ENCODE peak calls at places on chromosomes 12 and 14, in ten cellular contexts. R is Right ventricle myocardium inferior; L is effector memory CD8-positive, alpha-beta T cell; H is body of pancreas; X is heart left ventricle; E is activated CD8-positive, alpha-beta memory T cell treated with anti-CD3 and anti-CD28 coated beads, Interleukin-2, amount 10 ng/mL, durations not matched to agents 7 days and 5 days; P is gastroesophageal sphincter; K is pancreas; W is HepG2; D is activated CD4-positive, CD25-positive, alpha-beta regulatory T cell treated with anti-CD3 and anti-CD28 coated beads, Interleukin-2, amount 50 U/mL, for 24 hours. C is an unnamed sample.

GRCh38 chr12:130714591-130715149 is 1.4 kb downstream of the RIMBP2 start:
- ATAC-seq in K (peak), D (no peak), P (peak), R (no peak), X (no peak), L (no peak), E (no peak), W (peak), H (no peak), C (peak)

GRCh38 chr12:2163172-2163927 is 110.6 kb downstream of the CACNA1C start:
- ATAC-seq in E (no peak), W (peak), H (peak), D (no peak), X (peak), P (peak), R (peak), L (no peak), K (peak), C (no peak)

GRCh38 chr14:21711360-21711961 is 37.8 kb upstream of the OR4E1 start:
- ATAC-seq in D (peak), H (peak), K (peak), L (peak), W (peak), X (no peak), R (no peak), E (peak), P (no peak), C (no peak)

GRCh38 chr12:33253123-33253522 is 186.5 kb downstream of the SYT10 start:
- ATAC-seq in W (no peak), E (no peak), X (no peak), L (no peak), K (no peak), H (no peak), D (no peak), P (no peak), R (no peak), C (no peak)

GRCh38 chr12:1525858-1526257 is 68.5 kb downstream of the FBXL14 start:
- ATAC-seq in H (no peak), W (no peak), K (no peak), D (no peak), P (no peak), R (no peak), X (no peak), L (no peak), E (no peak), C (no peak)

GRCh38 chr12:84807249-84807648 is 105.3 kb downstream of the SLC6A15 start:
- ATAC-seq in L (no peak), K (no peak), R (no peak), E (no peak), X (no peak), H (no peak), P (no peak), W (no peak), D (no peak), C (no peak)

GRCh38 chr12:4700621-4701026 is 19.6 kb upstream of the GALNT8 start:
- ATAC-seq in H (peak), E (no peak), W (no peak), R (peak), K (peak), D (no peak), L (no peak), X (peak), P (peak), C (no peak)

GRCh38 chr12:101859664-101860607 is 17.4 kb upstream of the DRAM1 start:
- ATAC-seq in R (no peak), W (no peak), H (no peak), L (no peak), K (no peak), D (peak), P (no peak), E (no peak), X (no peak), C (peak)

GRCh38 chr12:65620026-65620425 is 204.3 kb upstream of the HMGA2 start:
- ATAC-seq in L (no peak), X (no peak), H (no peak), W (no peak), P (no peak), R (no peak), E (no peak), D (no peak), K (no peak), C (no peak)

GRCh38 chr12:45568808-45569207 is 160.7 kb upstream of the ARID2 start:
- ATAC-seq in W (no peak), H (no peak), P (no peak), D (no peak), R (no peak), X (no peak), L (no peak), K (no peak), E (no peak), C (peak)

GRCh38 chr12:31859232-31859977 is 99.8 kb upstream of the RESF1 start:
- ATAC-seq in P (no peak), X (no peak), R (no peak), W (no peak), K (no peak), D (peak), L (peak), E (no peak), H (no peak), C (peak)

GRCh38 chr12:92030618-92031017 is 115.0 kb downstream of the BTG1 start:
- ATAC-seq in H (peak), L (peak), X (peak), R (peak), D (peak), E (peak), K (peak), P (peak), W (no peak), C (peak)

GRCh38 chr12:42255875-42256261 is 17.8 kb upstream of the YAF2 start:
- ATAC-seq in W (no peak), H (no peak), R (no peak), L (no peak), E (no peak), D (peak), P (no peak), K (no peak), X (no peak), C (no peak)

GRCh38 chr14:51963164-51963733 is 26.1 kb upstream of the RTRAF start:
- ATAC-seq in H (no peak), R (peak), W (no peak), L (no peak), E (no peak), X (no peak), P (no peak), K (no peak), D (no peak), C (no peak)

GRCh38 chr12:104686196-104686595 is 229.4 kb downstream of the CHST11 start:
- ATAC-seq in L (no peak), P (no peak), H (no peak), R (no peak), X (no peak), W (no peak), E (no peak), K (no peak), D (no peak), C (no peak)

GRCh38 chr12:76236640-76237039 is 111.6 kb downstream of the BBS10 start:
- ATAC-seq in H (no peak), X (no peak), L (no peak), W (no peak), E (no peak), R (no peak), D (no peak), K (no peak), P (no peak), C (no peak)

GRCh38 chr14:58796636-58797429 is 159.1 kb downstream of the DACT1 start:
- ATAC-seq in P (no peak), R (no peak), H (no peak), E (no peak), K (peak), X (no peak), W (no peak), L (no peak), D (no peak), C (peak)

GRCh38 chr12:59626382-59626781 is 30.6 kb downstream of the SLC16A7 start:
- ATAC-seq in R (no peak), W (no peak), P (no peak), E (no peak), D (peak), K (no peak), X (no peak), H (no peak), L (no peak), C (no peak)

GRCh38 chr12:100128509-100128908 is 14.2 kb downstream of the BLTP3B start:
- ATAC-seq in D (no peak), R (peak), X (no peak), P (peak), K (peak), W (peak), H (peak), E (no peak), L (no peak), C (no peak)

GRCh38 chr12:130070017-130070653 is 92.1 kb upstream of the FZD10 start:
- ATAC-seq in E (no peak), K (peak), R (peak), W (no peak), L (no peak), D (no peak), X (no peak), P (no peak), H (peak), C (no peak)

GRCh38 chr14:71228711-71229110 is 321.5 kb downstream of the PCNX1 start:
- ATAC-seq in E (no peak), X (no peak), R (no peak), P (no peak), K (peak), D (no peak), L (no peak), W (peak), H (peak), C (no peak)

GRCh38 chr12:54579258-54579657 is 9.2 kb downstream of the PPP1R1A start:
- ATAC-seq in L (peak), P (peak), K (no peak), R (no peak), H (no peak), D (no peak), E (peak), W (no peak), X (no peak), C (no peak)

GRCh38 chr14:67875175-67876006 is 55.8 kb downstream of the RAD51B start:
- ATAC-seq in H (no peak), E (no peak), R (no peak), P (no peak), X (no peak), K (no peak), D (no peak), L (peak), W (no peak), C (no peak)

GRCh38 chr12:130765186-130765659 is 49.1 kb upstream of the RIMBP2 start:
- ATAC-seq in K (no peak), R (no peak), H (no peak), W (no peak), P (no peak), L (no peak), E (no peak), X (no peak), D (no peak), C (no peak)

GRCh38 chr12:57864382-57864781 is 17.9 kb upstream of the CTDSP2 start:
- ATAC-seq in P (no peak), R (peak), E (no peak), D (no peak), H (no peak), X (peak), K (no peak), W (peak), L (no peak), C (no peak)

GRCh38 chr14:100030441-100031153 is 34.6 kb upstream of the EVL start:
- ATAC-seq in R (peak), L (no peak), W (no peak), H (peak), K (peak), E (no peak), X (peak), D (no peak), P (peak), C (no peak)

GRCh38 chr14:71290960-71291466 is 383.8 kb downstream of the PCNX1 start:
- ATAC-seq in E (peak), K (peak), W (peak), P (peak), D (peak), X (no peak), L (peak), R (peak), H (peak), C (peak)

GRCh38 chr12:119544780-119545625 is 48.6 kb upstream of the TMEM233 start:
- ATAC-seq in W (peak), X (no peak), K (peak), E (peak), H (peak), P (no peak), D (no peak), R (peak), L (peak), C (peak)

GRCh38 chr12:68784015-68784414 is 24.0 kb upstream of the MDM2 start:
- ATAC-seq in R (peak), D (no peak), K (no peak), E (no peak), L (no peak), H (no peak), W (peak), P (no peak), X (no peak), C (no peak)

GRCh38 chr12:47088021-47088944 is 8.5 kb upstream of the AMIGO2 start:
- ATAC-seq in E (no peak), W (peak), R (no peak), X (no peak), H (no peak), P (no peak), L (no peak), K (peak), D (no peak), C (no peak)

GRCh38 chr12:685388-685787 is 22.1 kb upstream of the NINJ2 start:
- ATAC-seq in L (peak), H (no peak), E (peak), P (no peak), W (no peak), X (no peak), R (no peak), D (peak), K (no peak), C (peak)

GRCh38 chr14:104326848-104327247 is 188.5 kb downstream of the KIF26A start:
- ATAC-seq in X (no peak), H (no peak), E (no peak), L (no peak), K (no peak), D (no peak), P (no peak), R (no peak), W (no peak), C (no peak)

GRCh38 chr12:126198966-126199692 is 1133.9 kb downstream of the AACS start:
- ATAC-seq in L (no peak), W (no peak), K (peak), D (no peak), R (no peak), P (no peak), X (no peak), E (no peak), H (peak), C (no peak)

GRCh38 chr14:77208266-77208978 is 26.8 kb downstream of the TMEM63C start:
- ATAC-seq in X (peak), K (peak), R (peak), D (no peak), L (no peak), W (peak), H (peak), E (peak), P (no peak), C (no peak)

GRCh38 chr12:53987748-53988147 is 2.8 kb downstream of the HOXC10 start:
- ATAC-seq in L (no peak), H (no peak), D (no peak), E (no peak), R (no peak), W (peak), K (no peak), X (no peak), P (no peak), C (no peak)

GRCh38 chr12:99611590-99611989 is 36.0 kb upstream of the GARIN6 start:
- ATAC-seq in R (no peak), D (no peak), K (no peak), L (no peak), W (no peak), P (no peak), X (no peak), H (no peak), E (no peak), C (no peak)

GRCh38 chr12:26857465-26858176 is 24.6 kb upstream of the ITPR2 start:
- ATAC-seq in P (no peak), R (no peak), D (no peak), K (peak), E (no peak), L (no peak), H (peak), W (no peak), X (no peak), C (no peak)

GRCh38 chr12:68539615-68539952 is 71.1 kb upstream of the RAP1B start:
- ATAC-seq in X (no peak), W (no peak), L (no peak), H (no peak), R (no peak), K (no peak), D (no peak), P (no peak), E (no peak), C (no peak)